ENCODE peak calls at places on chromosomes 1 and 21, in four cellular contexts. C, V, H and R are unnamed samples.
A peak's percentile ranks its signal among the peaks of the same experiment; 100 is the strongest.

GRCh38 chr1:1291611-1292441 is 11.6 kb downstream of the SCNN1D start:
- DNase-seq in C (peak; percentile 51), V (peak; percentile 71), H (peak; percentile 38), R (peak; percentile 72)

GRCh38 chr1:31102501-31102950 is 37.0 kb upstream of the PUM1 start:
- DNase-seq in C (peak; percentile 69), V (no peak), H (no peak), R (no peak)

GRCh38 chr1:178871551-178872320 is 859 bp upstream of the ANGPTL1 start:
- DNase-seq in C (no peak), V (no peak), H (no peak), R (no peak)

GRCh38 chr21:31394309-31394708 is 50.2 kb upstream of the TIAM1 start:
- DNase-seq in C (no peak), V (no peak), H (no peak), R (no peak)

GRCh38 chr1:226097866-226098625 is 35.5 kb downstream of the H3-3A start:
- DNase-seq in C (peak; percentile 72), V (no peak), H (no peak), R (no peak)

GRCh38 chr1:150548632-150549495 is at the start of gene ADAMTSL4:
- DNase-seq in C (peak; percentile 48), V (peak; percentile 65), H (no peak), R (no peak)

GRCh38 chr1:91851130-91852010 is 34.6 kb downstream of the TGFBR3 start:
- DNase-seq in C (peak; percentile 51), V (no peak), H (no peak), R (no peak)

GRCh38 chr1:113868387-113869083 is 3.0 kb downstream of the PTPN22 start:
- DNase-seq in C (no peak), V (no peak), H (no peak), R (no peak)

GRCh38 chr1:158390342-158390741 is 8.9 kb downstream of the OR10T2 start:
- DNase-seq in C (no peak), V (no peak), H (no peak), R (no peak)

GRCh38 chr1:172742599-172743500 is 83.9 kb downstream of the FASLG start:
- DNase-seq in C (peak; percentile 38), V (no peak), H (no peak), R (no peak)

GRCh38 chr1:37995773-37996379 is 6.1 kb upstream of the SF3A3 start:
- DNase-seq in C (peak; percentile 67), V (peak; percentile 56), H (peak; percentile 27), R (no peak)

GRCh38 chr1:228410015-228410414 is 3.4 kb upstream of the TRIM11 start:
- DNase-seq in C (no peak), V (no peak), H (no peak), R (no peak)

GRCh38 chr1:211628446-211628845 is 47.0 kb downstream of the NEK2 start:
- DNase-seq in C (no peak), V (no peak), H (no peak), R (no peak)

GRCh38 chr1:76410499-76410898 is 336.0 kb downstream of the ST6GALNAC3 start:
- DNase-seq in C (no peak), V (no peak), H (no peak), R (no peak)

GRCh38 chr1:83060216-83060615 is 938.7 kb downstream of the TTLL7 start:
- DNase-seq in C (no peak), V (no peak), H (no peak), R (no peak)

GRCh38 chr21:43919871-43920801 is 55.1 kb downstream of the AGPAT3 start:
- DNase-seq in C (no peak), V (peak; percentile 58), H (no peak), R (no peak)

GRCh38 chr1:218760601-218761570 is 412.8 kb upstream of the LYPLAL1 start:
- DNase-seq in C (no peak), V (no peak), H (no peak), R (no peak)

GRCh38 chr1:243473281-243474210 is 217.7 kb downstream of the SDCCAG8 start:
- DNase-seq in C (peak; percentile 16), V (no peak), H (no peak), R (no peak)

GRCh38 chr1:47650205-47650604 is 212.4 kb downstream of the FOXD2 start:
- DNase-seq in C (peak; percentile 96), V (no peak), H (no peak), R (no peak)

GRCh38 chr1:221439734-221440436 is 302.0 kb downstream of the DUSP10 start:
- DNase-seq in C (peak; percentile 98), V (peak; percentile 11), H (peak; percentile 21), R (peak; percentile 27)

GRCh38 chr21:42190492-42190875 is 28.5 kb upstream of the ABCG1 start:
- DNase-seq in C (no peak), V (no peak), H (no peak), R (no peak)

GRCh38 chr1:153922076-153922837 is 515 bp downstream of the GATAD2B start:
- DNase-seq in C (no peak), V (no peak), H (peak; percentile 41), R (no peak)

GRCh38 chr1:25134307-25134706 is 98.0 kb downstream of the SYF2 start:
- DNase-seq in C (no peak), V (no peak), H (no peak), R (no peak)

GRCh38 chr1:80656011-80656627 is 1144.6 kb upstream of the ADGRL2 start:
- DNase-seq in C (peak; percentile 12), V (no peak), H (no peak), R (no peak)

GRCh38 chr1:18957136-18957521 is 653 bp upstream of the IFFO2 start:
- DNase-seq in C (no peak), V (no peak), H (peak; percentile 22), R (no peak)

GRCh38 chr1:7869136-7869905 is 16.5 kb upstream of the UTS2 start:
- DNase-seq in C (no peak), V (no peak), H (no peak), R (no peak)

GRCh38 chr1:194512957-194513356 is 1326.5 kb upstream of the B3GALT2 start:
- DNase-seq in C (no peak), V (no peak), H (no peak), R (no peak)

GRCh38 chr1:181105134-181106021 is 16.9 kb downstream of the IER5 start:
- DNase-seq in C (peak; percentile 76), V (peak; percentile 93), H (peak; percentile 92), R (peak; percentile 94)

GRCh38 chr1:48693674-48694347 is 82.9 kb downstream of the BEND5 start:
- DNase-seq in C (no peak), V (no peak), H (no peak), R (no peak)

GRCh38 chr21:42453301-42454220 is 42.5 kb downstream of the RSPH1 start:
- DNase-seq in C (no peak), V (no peak), H (no peak), R (no peak)

GRCh38 chr1:39275836-39276507 is 71.5 kb downstream of the MACF1 start:
- DNase-seq in C (no peak), V (no peak), H (no peak), R (no peak)

DNA sequence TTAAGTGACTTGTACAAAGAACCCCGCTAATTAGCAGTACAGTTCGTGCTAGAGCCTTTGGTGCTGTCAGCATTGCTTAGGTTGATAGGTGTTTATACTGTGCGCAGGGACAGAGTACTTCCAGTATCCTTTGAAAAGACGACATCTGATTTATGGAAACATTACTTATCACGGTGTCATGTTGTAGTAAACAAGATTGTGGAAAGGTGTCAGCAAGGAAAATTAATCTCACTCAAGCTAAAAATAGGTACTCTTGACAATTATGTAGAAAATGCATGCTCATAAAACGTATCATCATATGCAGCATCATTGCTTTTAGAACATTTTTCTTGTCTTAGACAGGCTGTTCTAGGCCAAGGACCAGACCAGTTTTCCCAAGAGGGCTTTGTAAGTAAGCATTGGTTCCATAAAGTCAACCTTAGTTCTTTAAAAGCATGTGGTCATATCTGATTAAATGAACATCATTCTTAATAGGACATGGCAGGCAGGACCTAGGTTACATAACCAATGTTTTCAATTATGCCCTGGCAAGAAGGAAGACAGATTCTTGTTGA is 33.0 kb downstream of the SH3BGR start:
- DNase-seq in C (no peak), V (no peak), H (no peak), R (no peak)
- H3K27me3 ChIP-seq in C (no peaks in the 10 kb centered on the region), V (no peaks in the 10 kb centered on the region), H (peaks cover 3% of the 10 kb centered on the region), R (no peaks in the 10 kb centered on the region)

DNA sequence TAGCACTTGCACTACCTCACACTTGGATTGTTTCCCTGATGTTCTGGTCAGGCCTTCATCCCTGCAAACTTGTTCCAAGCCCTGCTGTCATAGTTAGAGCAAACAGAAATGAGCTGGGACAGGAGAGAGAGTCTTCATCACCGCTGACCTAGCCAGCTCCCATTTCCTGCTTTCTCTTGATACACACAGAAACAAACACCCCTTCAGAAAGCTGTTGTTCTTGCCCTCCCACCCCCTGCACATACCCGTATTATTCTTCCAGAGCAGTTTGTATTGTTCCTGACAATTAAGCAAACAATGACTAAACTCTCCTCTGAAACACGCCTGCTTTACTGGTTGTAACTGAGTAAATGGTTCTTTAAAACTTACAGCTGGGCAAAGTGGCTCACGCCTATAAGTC is 2.9 kb upstream of the SYT2 start:
- DNase-seq in C (no peak), V (no peak), H (no peak), R (no peak)
- H3K27me3 ChIP-seq in C (peaks cover 45% of the 10 kb centered on the region), V (peaks cover 3% of the 10 kb centered on the region), H (peaks cover 28% of the 10 kb centered on the region), R (peaks cover 16% of the 10 kb centered on the region)

DNA sequence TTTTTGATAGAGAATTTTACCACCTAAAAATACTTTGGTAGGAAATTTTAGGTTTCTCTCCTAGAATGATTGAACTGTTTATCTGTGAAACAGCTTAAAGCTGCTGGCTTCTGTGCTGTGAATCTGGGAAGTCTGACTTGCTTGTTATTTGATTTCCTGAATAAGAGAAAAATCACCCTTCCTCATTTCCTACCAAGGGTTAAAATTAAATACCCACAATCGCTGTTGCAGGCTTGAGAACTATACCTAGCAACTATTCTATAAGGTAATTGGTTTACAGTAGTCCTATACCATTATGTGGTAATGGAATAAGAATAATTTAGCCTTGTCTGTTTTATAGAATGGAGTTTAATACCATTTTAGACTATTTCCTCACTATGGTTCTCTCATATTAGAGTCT is 198.8 kb upstream of the CACYBP start:
- DNase-seq in C (no peak), V (no peak), H (no peak), R (no peak)
- H3K27me3 ChIP-seq in C (no peaks in the 10 kb centered on the region), V (no peaks in the 10 kb centered on the region), H (no peaks in the 10 kb centered on the region), R (no peaks in the 10 kb centered on the region)

GRCh38 chr1:10784998-10785854 is 11.2 kb downstream of the CASZ1 start:
- DNase-seq in C (no peak), V (no peak), H (no peak), R (no peak)

GRCh38 chr1:10785855-10786638 is 10.4 kb downstream of the CASZ1 start:
- DNase-seq in C (no peak), V (no peak), H (no peak), R (no peak)

GRCh38 chr1:10779841-10780240 is 16.6 kb downstream of the CASZ1 start:
- DNase-seq in C (no peak), V (no peak), H (no peak), R (no peak)

GRCh38 chr1:10781137-10781536 is 15.3 kb downstream of the CASZ1 start:
- DNase-seq in C (no peak), V (no peak), H (no peak), R (no peak)

DNA sequence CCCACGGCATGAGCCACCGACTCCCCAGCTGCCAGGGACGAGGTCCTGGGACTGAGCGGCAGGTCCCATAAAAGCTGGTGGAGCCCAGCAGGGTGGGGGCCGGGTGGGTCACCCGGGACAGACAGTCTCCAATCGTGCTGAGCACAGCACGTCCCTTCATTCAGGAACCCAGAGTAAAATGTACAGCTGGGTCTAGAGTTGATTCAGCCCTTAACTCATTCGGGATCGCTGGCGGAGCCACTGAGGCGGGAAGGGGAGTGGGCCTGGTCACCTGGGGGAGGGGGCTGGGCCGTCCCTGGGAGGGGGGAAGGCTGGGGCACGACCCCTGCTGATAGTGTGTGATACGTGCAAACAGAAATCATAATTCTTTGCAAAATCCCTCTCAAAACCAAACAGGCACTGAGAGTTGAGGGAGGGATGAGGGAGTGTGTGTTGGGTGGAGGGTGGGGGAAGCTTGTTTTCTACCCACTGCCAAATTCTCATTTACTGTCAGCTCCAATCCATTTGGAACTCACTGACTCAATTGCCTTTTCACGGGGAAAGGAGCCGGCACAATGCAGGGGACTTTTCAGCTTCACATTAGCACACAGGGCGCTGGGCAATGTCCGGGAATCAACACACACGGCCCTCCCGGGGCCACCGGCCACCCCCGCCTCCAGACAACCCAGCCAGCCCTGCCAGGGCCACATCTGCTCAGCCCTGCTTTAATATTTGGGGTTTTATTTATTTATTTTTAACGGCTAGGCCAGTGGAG is 13.8 kb downstream of the CASZ1 start:
- DNase-seq in C (no peak), V (no peak), H (no peak), R (no peak)
- H3K27me3 ChIP-seq in C (peaks cover 9% of the 10 kb centered on the region), V (no peaks in the 10 kb centered on the region), H (no peaks in the 10 kb centered on the region), R (peaks cover 5% of the 10 kb centered on the region)